ENCODE peak calls at places on chromosomes 4 and X, in four cellular contexts. L, P, G and K are unnamed samples. For H3K36me3, the result is how much of the 10 kb centered on the place peaks cover.

GRCh38 chr4:29046716-29047115 is 1673.5 kb upstream of the PCDH7 start:
- DNase-seq in L (no peak), P (no peak), G (no peak), K (no peak)

GRCh38 chr4:1300466-1301455 is 11.1 kb downstream of the MAEA start:
- DNase-seq in L (peak), P (peak), G (peak), K (no peak)

GRCh38 chr4:138406881-138407280 is 164.7 kb upstream of the SLC7A11 start:
- DNase-seq in L (no peak), P (no peak), G (no peak), K (no peak)

GRCh38 chr4:69823481-69824186 is 36.3 kb downstream of the SULT1E1 start:
- DNase-seq in L (peak), P (no peak), G (peak), K (no peak)

GRCh38 chr4:151983854-151984253 is 223.0 kb upstream of the GATB start:
- DNase-seq in L (no peak), P (no peak), G (peak), K (no peak)

GRCh38 chr4:144288011-144288903 is 147.7 kb upstream of the GYPA start:
- DNase-seq in L (no peak), P (no peak), G (no peak), K (no peak)

GRCh38 chrX:56764153-56764974 is 35.3 kb downstream of the NBDY start:
- DNase-seq in L (peak), P (no peak), G (peak), K (peak)

GRCh38 chr4:114005569-114006442 is 26.4 kb upstream of the ARSJ start:
- DNase-seq in L (no peak), P (no peak), G (no peak), K (no peak)

GRCh38 chr4:122898370-122899150 is 23.8 kb downstream of the NUDT6 start:
- DNase-seq in L (no peak), P (no peak), G (peak), K (no peak)

GRCh38 chrX:353566-354535 is 32.9 kb downstream of the PPP2R3B start:
- DNase-seq in L (no peak), P (no peak), G (no peak), K (no peak)

GRCh38 chr4:183098723-183099536 is at the start of gene WWC2:
- DNase-seq in L (peak), P (peak), G (peak), K (peak)

GRCh38 chr4:184392748-184393334 is 81.5 kb downstream of the IRF2 start:
- DNase-seq in L (peak), P (no peak), G (no peak), K (no peak)
- H3K36me3 ChIP-seq in L (half or more), P (under half), G (under half), K (half or more)

GRCh38 chrX:68193234-68193633 is 240.1 kb downstream of the OPHN1 start:
- DNase-seq in L (no peak), P (no peak), G (no peak), K (no peak)

GRCh38 chrX:68193786-68194185 is 239.5 kb downstream of the OPHN1 start:
- DNase-seq in L (no peak), P (no peak), G (no peak), K (no peak)

GRCh38 chrX:68199062-68199848 is 234.0 kb downstream of the OPHN1 start:
- DNase-seq in L (no peak), P (no peak), G (no peak), K (no peak)

GRCh38 chrX:68196939-68197791 is 236.1 kb downstream of the OPHN1 start:
- DNase-seq in L (no peak), P (no peak), G (peak), K (peak)
- H3K36me3 ChIP-seq in L (under half), P (under half), G (under half), K (under half)

DNA sequence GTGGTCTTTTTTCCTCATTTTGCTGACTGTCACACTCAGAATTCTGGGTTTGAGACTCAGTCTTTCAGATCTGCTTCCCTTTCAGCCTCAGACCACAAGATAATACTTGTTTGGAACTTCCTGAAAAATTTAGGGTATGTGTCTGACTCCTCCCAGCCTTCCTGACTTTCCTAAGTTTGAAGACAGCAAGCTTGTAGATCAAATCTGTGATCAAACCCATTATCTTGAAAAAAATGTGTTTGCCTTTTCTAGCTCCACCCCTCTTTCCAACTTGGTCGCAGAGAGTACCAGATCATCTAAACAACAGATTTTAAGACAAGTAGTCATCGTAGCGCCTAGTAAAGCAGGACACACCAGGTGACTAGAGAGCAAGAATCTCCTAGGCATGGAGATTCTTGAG is 9.9 kb downstream of the BCAP31 start:
- DNase-seq in L (no peak), P (no peak), G (no peak), K (no peak)
- H3K36me3 ChIP-seq in L (under half), P (under half), G (under half), K (under half)

GRCh38 chr4:48538358-48538757 is 48.3 kb downstream of the ZAR1 start:
- DNase-seq in L (no peak), P (no peak), G (peak), K (no peak)

GRCh38 chr4:48546336-48546735 is 56.3 kb downstream of the ZAR1 start:
- DNase-seq in L (no peak), P (no peak), G (peak), K (peak)

GRCh38 chr4:48543796-48544195 is 53.7 kb downstream of the ZAR1 start:
- DNase-seq in L (no peak), P (no peak), G (peak), K (no peak)

DNA sequence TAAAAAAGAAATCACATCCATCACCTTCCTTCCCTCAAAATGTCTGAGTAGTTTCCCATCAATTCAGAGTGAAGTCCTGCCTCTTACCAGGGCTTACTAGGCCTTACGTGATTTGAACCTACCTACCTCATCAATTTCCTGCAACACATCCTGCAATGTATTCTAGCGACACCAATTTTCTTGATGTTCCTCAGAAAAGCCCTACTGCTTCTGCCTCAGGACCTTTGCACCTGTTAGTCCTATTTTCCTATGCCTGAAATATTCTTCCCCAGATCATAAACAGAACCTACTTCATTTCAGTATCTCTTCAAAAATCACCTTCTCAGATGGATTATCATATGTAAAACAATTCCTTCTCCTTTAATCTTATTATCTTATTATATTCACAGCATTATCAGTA is 52.8 kb downstream of the ZAR1 start:
- DNase-seq in L (no peak), P (no peak), G (no peak), K (no peak)
- H3K36me3 ChIP-seq in L (under half), P (under half), G (under half), K (half or more)